ENCODE peak calls at places on chromosomes 4 and X, in five cellular contexts. One of them, this sample, is unnamed.

GRCh38 chrX:99394450-99394849 is 1015.6 kb downstream of the PCDH19 start:
- DNase-seq in cardiac fibroblast: no peak
- DNase-seq in foreskin fibroblast: no peak
- DNase-seq in epithelial cell of proximal tubule: no peak
- DNase-seq in IMR-90: no peak
- DNase-seq in this sample: no peak

GRCh38 chrX:136823175-136823574 is 42.4 kb upstream of the ARHGEF6 start:
- DNase-seq in cardiac fibroblast: no peak
- DNase-seq in foreskin fibroblast: peak; percentile 69
- DNase-seq in epithelial cell of proximal tubule: no peak
- DNase-seq in IMR-90: peak; percentile 54
- DNase-seq in this sample: no peak

GRCh38 chr4:139077567-139078355 is 62.2 kb downstream of the NOCT start:
- DNase-seq in cardiac fibroblast: peak; percentile 7
- DNase-seq in foreskin fibroblast: no peak
- DNase-seq in epithelial cell of proximal tubule: no peak
- DNase-seq in IMR-90: no peak
- DNase-seq in this sample: no peak

GRCh38 chr4:107125496-107125895 is 89.4 kb upstream of the DKK2 start:
- DNase-seq in cardiac fibroblast: no peak
- DNase-seq in foreskin fibroblast: peak; percentile 54
- DNase-seq in epithelial cell of proximal tubule: no peak
- DNase-seq in IMR-90: no peak
- DNase-seq in this sample: no peak

GRCh38 chr4:38069271-38069760 is 109.1 kb downstream of the PTTG2 start:
- DNase-seq in cardiac fibroblast: peak; percentile 93
- DNase-seq in foreskin fibroblast: peak; percentile 39
- DNase-seq in epithelial cell of proximal tubule: no peak
- DNase-seq in IMR-90: peak; percentile 89
- DNase-seq in this sample: no peak

GRCh38 chr4:40238700-40239548 is 42.1 kb downstream of the RHOH start:
- DNase-seq in cardiac fibroblast: no peak
- DNase-seq in foreskin fibroblast: no peak
- DNase-seq in epithelial cell of proximal tubule: no peak
- DNase-seq in IMR-90: no peak
- DNase-seq in this sample: no peak

GRCh38 chr4:23728393-23728792 is 161.5 kb downstream of the PPARGC1A start:
- DNase-seq in cardiac fibroblast: peak; percentile 77
- DNase-seq in foreskin fibroblast: peak; percentile 86
- DNase-seq in epithelial cell of proximal tubule: peak; percentile 100
- DNase-seq in IMR-90: peak; percentile 89
- DNase-seq in this sample: no peak

GRCh38 chrX:153554519-153555167 is 37.2 kb downstream of the ATP2B3 start:
- DNase-seq in cardiac fibroblast: peak; percentile 56
- DNase-seq in foreskin fibroblast: peak; percentile 73
- DNase-seq in epithelial cell of proximal tubule: no peak
- DNase-seq in IMR-90: peak; percentile 31
- DNase-seq in this sample: no peak

GRCh38 chr4:70788733-70789132 is 51.0 kb downstream of the GRSF1 start:
- DNase-seq in cardiac fibroblast: no peak
- DNase-seq in foreskin fibroblast: no peak
- DNase-seq in epithelial cell of proximal tubule: no peak
- DNase-seq in IMR-90: no peak
- DNase-seq in this sample: no peak

GRCh38 chrX:20352935-20353336 is 86.2 kb upstream of the RPS6KA3 start:
- DNase-seq in cardiac fibroblast: no peak
- DNase-seq in foreskin fibroblast: no peak
- DNase-seq in epithelial cell of proximal tubule: no peak
- DNase-seq in IMR-90: no peak
- DNase-seq in this sample: no peak

GRCh38 chr4:124409044-124409443 is 303.5 kb downstream of the ANKRD50 start:
- DNase-seq in cardiac fibroblast: no peak
- DNase-seq in foreskin fibroblast: peak; percentile 50
- DNase-seq in epithelial cell of proximal tubule: no peak
- DNase-seq in IMR-90: peak; percentile 39
- DNase-seq in this sample: no peak

GRCh38 chr4:106019771-106020170 is 124.5 kb downstream of the NPNT start:
- DNase-seq in cardiac fibroblast: peak; percentile 8
- DNase-seq in foreskin fibroblast: peak; percentile 50
- DNase-seq in epithelial cell of proximal tubule: no peak
- DNase-seq in IMR-90: peak; percentile 27
- DNase-seq in this sample: no peak

GRCh38 chr4:54217642-54218486 is 11.2 kb upstream of the PDGFRA start:
- DNase-seq in cardiac fibroblast: peak; percentile 95
- DNase-seq in foreskin fibroblast: peak; percentile 96
- DNase-seq in epithelial cell of proximal tubule: no peak
- DNase-seq in IMR-90: peak; percentile 83
- DNase-seq in this sample: peak; percentile 87

GRCh38 chr4:53686521-53686920 is 95.2 kb upstream of the LNX1 start:
- DNase-seq in cardiac fibroblast: no peak
- DNase-seq in foreskin fibroblast: peak; percentile 50
- DNase-seq in epithelial cell of proximal tubule: no peak
- DNase-seq in IMR-90: peak; percentile 42
- DNase-seq in this sample: no peak

GRCh38 chr4:74042681-74043080 is 4.2 kb upstream of the CXCL3 start:
- DNase-seq in cardiac fibroblast: no peak
- DNase-seq in foreskin fibroblast: no peak
- DNase-seq in epithelial cell of proximal tubule: no peak
- DNase-seq in IMR-90: no peak
- DNase-seq in this sample: no peak

GRCh38 chrX:17414839-17415238 is 39.8 kb downstream of the NHS start:
- DNase-seq in cardiac fibroblast: no peak
- DNase-seq in foreskin fibroblast: no peak
- DNase-seq in epithelial cell of proximal tubule: no peak
- DNase-seq in IMR-90: no peak
- DNase-seq in this sample: no peak

GRCh38 chr4:62644372-62644771 is 1444.2 kb downstream of the ADGRL3 start:
- DNase-seq in cardiac fibroblast: peak; percentile 34
- DNase-seq in foreskin fibroblast: no peak
- DNase-seq in epithelial cell of proximal tubule: no peak
- DNase-seq in IMR-90: no peak
- DNase-seq in this sample: no peak

GRCh38 chr4:153467897-153468262 is 1.7 kb downstream of the TMEM131L start:
- DNase-seq in cardiac fibroblast: peak; percentile 47
- DNase-seq in foreskin fibroblast: peak; percentile 55
- DNase-seq in epithelial cell of proximal tubule: no peak
- DNase-seq in IMR-90: no peak
- DNase-seq in this sample: no peak

GRCh38 chr4:108834167-108834566 is 71.3 kb upstream of the ETNPPL start:
- DNase-seq in cardiac fibroblast: peak; percentile 17
- DNase-seq in foreskin fibroblast: peak; percentile 92
- DNase-seq in epithelial cell of proximal tubule: no peak
- DNase-seq in IMR-90: peak; percentile 87
- DNase-seq in this sample: no peak

GRCh38 chr4:177001271-177002175 is 208.8 kb upstream of the VEGFC start:
- DNase-seq in cardiac fibroblast: peak; percentile 54
- DNase-seq in foreskin fibroblast: peak; percentile 58
- DNase-seq in epithelial cell of proximal tubule: no peak
- DNase-seq in IMR-90: peak; percentile 65
- DNase-seq in this sample: no peak

GRCh38 chr4:140344621-140345020 is 28.8 kb upstream of the SCOC start:
- DNase-seq in cardiac fibroblast: no peak
- DNase-seq in foreskin fibroblast: no peak
- DNase-seq in epithelial cell of proximal tubule: no peak
- DNase-seq in IMR-90: no peak
- DNase-seq in this sample: no peak

GRCh38 chrX:76919761-76920160 is 492.3 kb downstream of the MAGEE1 start:
- DNase-seq in cardiac fibroblast: no peak
- DNase-seq in foreskin fibroblast: no peak
- DNase-seq in epithelial cell of proximal tubule: no peak
- DNase-seq in IMR-90: no peak
- DNase-seq in this sample: no peak

GRCh38 chr4:10075953-10076391 is 40.6 kb downstream of the WDR1 start:
- DNase-seq in cardiac fibroblast: no peak
- DNase-seq in foreskin fibroblast: peak; percentile 35
- DNase-seq in epithelial cell of proximal tubule: no peak
- DNase-seq in IMR-90: no peak
- DNase-seq in this sample: peak; percentile 66

GRCh38 chr4:35167385-35167784 is 1076.9 kb downstream of the ARAP2 start:
- DNase-seq in cardiac fibroblast: no peak
- DNase-seq in foreskin fibroblast: no peak
- DNase-seq in epithelial cell of proximal tubule: no peak
- DNase-seq in IMR-90: no peak
- DNase-seq in this sample: no peak

GRCh38 chrX:45351478-45351877 is 150.8 kb upstream of the DIPK2B start:
- DNase-seq in cardiac fibroblast: peak; percentile 72
- DNase-seq in foreskin fibroblast: peak; percentile 82
- DNase-seq in epithelial cell of proximal tubule: no peak
- DNase-seq in IMR-90: peak; percentile 69
- DNase-seq in this sample: no peak

DNA sequence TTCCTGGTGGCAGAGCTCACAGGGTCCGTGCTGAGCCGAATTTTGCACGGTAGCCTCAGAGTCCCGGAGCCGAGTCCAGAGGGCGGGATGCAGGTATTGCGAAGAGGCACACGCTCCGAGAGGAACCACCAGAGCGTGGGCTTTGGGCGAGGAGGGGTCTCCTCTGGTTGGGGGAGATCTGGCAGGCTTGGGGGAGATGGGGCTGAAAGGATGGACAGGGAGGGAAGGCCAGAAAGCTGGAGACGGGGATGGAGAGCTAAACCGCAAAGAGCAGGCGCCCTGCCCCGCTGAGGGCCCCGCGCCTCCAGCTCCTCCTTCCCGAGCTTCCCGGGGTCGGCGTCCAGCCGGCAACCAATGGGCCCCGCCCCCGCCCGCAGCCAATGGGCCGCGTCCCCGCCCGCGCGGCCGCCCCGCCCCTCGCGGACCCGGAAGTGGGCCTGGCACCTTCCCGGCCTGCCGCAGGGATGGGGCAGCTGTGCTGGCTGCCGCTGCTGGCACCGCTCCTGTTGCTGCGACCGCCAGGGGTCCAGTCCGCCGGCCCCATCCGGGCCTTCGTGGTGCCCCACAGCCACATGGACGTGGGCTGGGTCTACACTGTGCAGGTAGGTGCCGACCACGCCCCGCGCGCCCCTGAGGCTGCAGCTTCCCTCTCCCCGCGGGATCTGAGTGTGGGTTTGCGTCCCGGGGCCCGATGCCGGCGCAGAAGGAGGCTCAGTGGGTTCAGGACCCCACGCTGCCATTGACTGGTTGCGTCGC is at the start of gene MAN2B2:
- DNase-seq in cardiac fibroblast: peak; percentile 82
- DNase-seq in foreskin fibroblast: peak; percentile 94
- DNase-seq in epithelial cell of proximal tubule: no peak
- DNase-seq in IMR-90: peak; percentile 63
- DNase-seq in this sample: peak; percentile 92
- TF ChIP-seq CTCF in cardiac fibroblast: no peak
- TF ChIP-seq CTCF in foreskin fibroblast: no peak
- TF ChIP-seq CTCF in epithelial cell of proximal tubule: no peak
- TF ChIP-seq CTCF in IMR-90: peak; percentile 7
- TF ChIP-seq CTCF in this sample: no peak

DNA sequence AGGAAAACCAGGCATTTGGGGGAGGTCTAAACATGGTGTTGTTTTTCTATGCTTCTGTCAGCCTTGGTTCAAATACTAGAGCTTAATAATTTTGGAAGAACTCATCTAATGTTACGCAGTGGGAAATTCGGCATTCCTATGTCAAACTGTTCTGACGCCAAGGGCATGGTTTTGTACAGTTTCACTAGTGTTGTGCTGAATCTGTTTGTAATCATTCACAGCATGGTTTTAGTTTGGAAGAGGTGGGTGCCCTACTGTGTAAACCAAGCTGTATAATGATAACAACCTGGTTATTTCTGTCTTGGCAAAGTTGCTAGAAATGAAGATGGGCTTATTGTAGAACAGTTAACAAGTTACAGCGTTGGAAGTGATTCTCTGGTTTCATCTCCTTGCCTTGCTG is 5.2 kb downstream of the DDX3X start:
- DNase-seq in cardiac fibroblast: no peak
- DNase-seq in foreskin fibroblast: no peak
- DNase-seq in epithelial cell of proximal tubule: no peak
- DNase-seq in IMR-90: no peak
- DNase-seq in this sample: no peak
- H3K4me3 ChIP-seq in cardiac fibroblast: no peak overlapping the region
- H3K4me3 ChIP-seq in foreskin fibroblast: peak overlapping the region; percentile 13
- H3K4me3 ChIP-seq in epithelial cell of proximal tubule: no peak overlapping the region
- H3K4me3 ChIP-seq in IMR-90: no peak overlapping the region
- H3K4me3 ChIP-seq in this sample: peak overlapping the region; percentile 52

GRCh38 chr4:174714393-174715211 is 114.4 kb downstream of the GLRA3 start:
- DNase-seq in cardiac fibroblast: peak; percentile 74
- DNase-seq in foreskin fibroblast: peak; percentile 17
- DNase-seq in epithelial cell of proximal tubule: peak; percentile 9
- DNase-seq in IMR-90: peak; percentile 7
- DNase-seq in this sample: no peak
- TF ChIP-seq CTCF in cardiac fibroblast: peak; percentile 81
- TF ChIP-seq CTCF in foreskin fibroblast: peak; percentile 72
- TF ChIP-seq CTCF in epithelial cell of proximal tubule: peak; percentile 95
- TF ChIP-seq CTCF in IMR-90: peak; percentile 39
- TF ChIP-seq CTCF in this sample: no peak

DNA sequence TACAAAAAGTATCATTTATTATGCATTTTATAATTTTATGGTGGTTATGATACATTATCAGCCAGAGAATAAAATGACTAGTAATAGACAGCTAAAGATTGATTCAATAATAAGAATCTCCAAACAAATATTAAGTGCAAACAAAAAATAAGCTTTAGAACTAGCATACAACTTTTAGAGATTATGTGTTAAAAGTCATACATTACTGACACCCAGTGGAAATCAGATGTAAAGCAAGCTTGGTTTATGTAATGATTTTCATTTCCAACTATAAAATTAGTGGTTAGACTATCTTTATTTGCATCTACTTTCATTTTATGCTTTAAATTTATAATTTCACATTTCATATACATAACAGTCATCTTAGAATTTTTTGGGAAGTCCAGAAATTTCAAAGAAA is 57.7 kb downstream of the IL13RA2 start:
- DNase-seq in cardiac fibroblast: peak; percentile 43
- DNase-seq in foreskin fibroblast: peak; percentile 17
- DNase-seq in epithelial cell of proximal tubule: no peak
- DNase-seq in IMR-90: peak; percentile 22
- DNase-seq in this sample: no peak
- H3K4me3 ChIP-seq in cardiac fibroblast: no peak overlapping the region
- H3K4me3 ChIP-seq in foreskin fibroblast: no peak overlapping the region
- H3K4me3 ChIP-seq in epithelial cell of proximal tubule: no peak overlapping the region
- H3K4me3 ChIP-seq in IMR-90: no peak overlapping the region
- H3K4me3 ChIP-seq in this sample: no peak overlapping the region

This sample was measured in coronary artery.